ENCODE peak calls at places on chromosomes 5 and 9, in five cellular contexts. E is CD4-positive, alpha-beta memory T cell; W is right atrium auricular region; J is neuronal stem cell; P is transverse colon. C is an unnamed sample. For H3K9me3 and H3K4me1, the result is how much of the 10 kb centered on the place peaks cover.

GRCh38 chr5:134177197-134178171 is 734 bp upstream of the SKP1 start:
- DNase-seq in E (no peak), W (peak), J (peak), P (peak), C (no peak)

GRCh38 chr5:150392680-150393079 is 20.0 kb downstream of the CD74 start:
- DNase-seq in E (no peak), W (no peak), J (no peak), P (no peak), C (no peak)

GRCh38 chr9:2469681-2470141 is 151.9 kb upstream of the VLDLR start:
- DNase-seq in E (no peak), W (no peak), J (no peak), P (peak), C (no peak)

GRCh38 chr9:137150485-137151060 is 11.6 kb downstream of the GRIN1 start:
- DNase-seq in E (no peak), W (no peak), J (no peak), P (peak), C (no peak)

GRCh38 chr9:132516911-132517310 is 65.5 kb upstream of the BARHL1 start:
- DNase-seq in E (no peak), W (no peak), J (no peak), P (no peak), C (no peak)

GRCh38 chr9:126051446-126052130 is 275.0 kb upstream of the MVB12B start:
- DNase-seq in E (no peak), W (no peak), J (no peak), P (no peak), C (no peak)

GRCh38 chr9:135085830-135086546 is 1.5 kb upstream of the OLFM1 start:
- DNase-seq in E (no peak), W (peak), J (peak), P (peak), C (no peak)

GRCh38 chr5:150525163-150525562 is 17.2 kb downstream of the NDST1 start:
- DNase-seq in E (no peak), W (no peak), J (no peak), P (no peak), C (no peak)

GRCh38 chr9:15104826-15105420 is 194.7 kb upstream of the FREM1 start:
- DNase-seq in E (peak), W (no peak), J (peak), P (no peak), C (peak)

GRCh38 chr5:148776780-148777179 is 49.6 kb upstream of the ADRB2 start:
- DNase-seq in E (no peak), W (no peak), J (no peak), P (no peak), C (no peak)

GRCh38 chr9:123696476-123696875 is 233.4 kb downstream of the DENND1A start:
- DNase-seq in E (no peak), W (no peak), J (no peak), P (no peak), C (no peak)
- H3K9me3 ChIP-seq in E (under half), W (under half), J (under half), P (under half), C (under half)

GRCh38 chr9:127965953-127966352 is 14.8 kb downstream of the EEIG1 start:
- DNase-seq in E (no peak), W (no peak), J (no peak), P (no peak), C (no peak)
- H3K4me1 ChIP-seq in E (half or more), W (half or more), J (under half), P (half or more), C (half or more)

GRCh38 chr5:178589180-178590140 is 733 bp downstream of the COL23A1 start:
- DNase-seq in E (no peak), W (no peak), J (peak), P (no peak), C (peak)
- H3K9me3 ChIP-seq in E (under half), W (under half), J (under half), P (under half), C (under half)

DNA sequence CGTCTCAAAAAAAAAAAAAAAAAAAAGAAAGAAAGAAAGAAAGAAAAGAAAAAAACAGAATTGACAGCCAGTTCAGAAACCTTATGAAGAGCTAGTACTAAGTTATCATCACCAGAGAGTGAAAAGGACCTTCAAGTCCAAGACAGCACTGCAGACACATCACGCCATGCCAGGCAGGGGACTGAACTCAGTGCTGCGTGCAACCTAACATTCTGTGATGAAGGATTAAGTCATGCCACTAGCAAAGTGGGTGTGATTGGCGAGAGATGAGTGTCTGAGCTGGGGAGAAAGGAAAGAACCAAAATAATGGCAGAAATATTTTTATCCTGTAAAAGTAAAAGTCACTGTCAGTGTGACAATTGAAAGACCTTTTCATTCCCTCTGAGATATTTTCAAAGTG is 54.7 kb downstream of the MAP1B start:
- DNase-seq in E (no peak), W (no peak), J (no peak), P (no peak), C (no peak)
- H3K4me1 ChIP-seq in E (under half), W (half or more), J (under half), P (under half), C (under half)

GRCh38 chr9:60545346-60546315 is 368.6 kb upstream of the SPATA31A5 start:
- DNase-seq in E (no peak), W (no peak), J (no peak), P (no peak), C (no peak)
- H3K9me3 ChIP-seq in E (under half), W (under half), J (under half), P (under half), C (under half)

DNA sequence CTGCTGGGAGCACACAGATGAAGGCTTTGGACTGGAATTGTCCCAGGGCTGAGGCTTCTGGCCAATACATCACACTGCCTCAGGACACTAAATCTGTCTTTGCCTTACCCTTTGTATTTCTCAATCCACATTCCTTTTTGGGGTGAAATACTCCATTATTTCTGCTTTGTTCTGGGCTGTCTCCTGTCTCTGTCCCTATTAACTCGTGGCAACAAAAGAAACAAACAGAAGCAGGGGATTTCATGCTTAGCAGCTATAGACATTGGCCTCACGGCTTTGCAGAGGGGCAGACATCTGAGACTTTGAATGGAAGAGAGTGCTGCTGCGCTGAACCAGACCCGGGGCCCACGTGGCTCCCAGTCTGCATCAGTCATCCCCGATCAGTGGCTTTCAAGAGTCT is 129.8 kb downstream of the ARL15 start:
- DNase-seq in E (no peak), W (no peak), J (peak), P (no peak), C (no peak)
- H3K4me1 ChIP-seq in E (under half), W (under half), J (under half), P (under half), C (under half)

DNA sequence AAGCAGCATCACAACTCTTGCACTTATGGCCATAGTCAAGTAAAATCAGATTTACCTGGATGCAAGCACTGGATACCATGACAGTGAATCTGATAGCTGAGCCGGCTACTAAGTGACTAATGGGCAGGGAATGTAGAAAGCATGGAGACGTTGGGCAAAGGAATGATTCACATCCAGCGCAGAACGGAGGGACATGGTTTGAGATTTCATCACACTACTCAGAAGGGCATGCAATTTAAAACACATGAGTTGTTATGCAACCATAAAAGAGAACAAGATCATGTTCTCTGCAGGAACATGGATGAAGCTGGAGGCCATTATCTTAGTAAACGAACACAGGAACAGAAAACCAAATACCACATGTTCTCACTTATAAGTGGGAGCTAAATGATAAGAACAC is 169.1 kb upstream of the PIK3R1 start:
- DNase-seq in E (no peak), W (no peak), J (no peak), P (no peak), C (no peak)
- H3K9me3 ChIP-seq in E (under half), W (under half), J (under half), P (under half), C (under half)

C was measured in CD4-positive, CD25-positive, alpha-beta regulatory T cell.